ENCODE peak calls at places on chromosomes 13 and 19, in seven cellular contexts. F is heart left ventricle; W is PC-9; R is CD8-positive, alpha-beta memory T cell; T is testis; L is HepG2; Z is astrocyte. H is an unnamed sample. For H3K36me3, the result is how much of the 10 kb centered on the place peaks cover.

GRCh38 chr13:114142640-114143490 is 10.4 kb upstream of the RASA3 start:
- DNase-seq in T (no peak), R (peak), W (no peak), L (no peak), Z (no peak), F (peak), H (no peak)

GRCh38 chr19:55694656-55695491 is 19.8 kb downstream of the EPN1 start:
- DNase-seq in T (no peak), W (no peak), L (no peak), R (no peak), Z (no peak), F (no peak), H (no peak)

GRCh38 chr19:35135389-35135909 is 590 bp upstream of the LGI4 start:
- DNase-seq in R (peak), Z (peak), T (peak), W (peak), F (peak), L (peak), H (peak)

GRCh38 chr13:113812140-113813036 is 51.5 kb downstream of the GAS6 start:
- DNase-seq in W (no peak), R (no peak), T (no peak), Z (no peak), F (no peak), L (no peak), H (no peak)

GRCh38 chr19:47539747-47540311 is 25.0 kb upstream of the NAPA start:
- DNase-seq in T (no peak), Z (no peak), F (no peak), L (no peak), R (peak), W (no peak), H (no peak)

GRCh38 chr13:110463876-110464510 is 97.5 kb downstream of the RAB20 start:
- DNase-seq in L (no peak), R (no peak), T (no peak), W (no peak), F (no peak), Z (peak), H (no peak)

GRCh38 chr19:35995655-35995993 is 636 bp downstream of the SDHAF1 start:
- DNase-seq in R (peak), L (peak), T (peak), W (no peak), F (peak), Z (no peak), H (peak)

GRCh38 chr19:1133471-1133929 is 29.7 kb downstream of the GPX4 start:
- DNase-seq in T (peak), R (peak), W (no peak), Z (no peak), L (no peak), F (no peak), H (peak)

GRCh38 chr19:19552811-19553210 is 14.7 kb downstream of the CILP2 start:
- DNase-seq in T (no peak), R (no peak), W (peak), L (no peak), F (no peak), Z (no peak), H (peak)

GRCh38 chr13:46968450-46968849 is 71.6 kb upstream of the HTR2A start:
- DNase-seq in W (no peak), T (no peak), L (no peak), Z (no peak), F (no peak), R (no peak), H (no peak)

GRCh38 chr19:48867119-48867921 is 1.1 kb downstream of the PLEKHA4 start:
- DNase-seq in L (no peak), R (no peak), T (no peak), Z (no peak), W (no peak), F (no peak), H (peak)

GRCh38 chr19:50030937-50031336 is 5.1 kb downstream of the ZNF473 start:
- DNase-seq in W (no peak), L (no peak), R (no peak), T (no peak), Z (no peak), F (no peak), H (no peak)
- H3K36me3 ChIP-seq in W (under half), L (under half), R (under half), T (under half), Z (under half), F (under half), H (under half)

DNA sequence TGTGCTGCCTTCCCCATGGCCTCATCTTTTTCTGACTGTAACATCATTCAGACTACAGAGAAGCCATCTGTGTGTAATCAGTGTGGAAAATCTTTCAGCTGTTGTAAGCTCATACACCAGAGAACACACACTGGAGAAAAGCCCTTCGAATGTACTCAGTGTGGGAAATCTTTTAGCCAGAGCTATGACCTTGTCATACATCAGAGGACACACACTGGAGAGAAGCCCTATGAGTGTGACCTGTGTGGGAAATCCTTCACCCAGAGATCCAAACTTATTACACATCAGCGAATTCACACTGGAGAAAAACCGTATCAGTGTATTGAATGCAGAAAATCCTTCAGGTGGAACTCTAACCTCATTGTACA is 17.2 kb upstream of the ZNF8 start:
- DNase-seq in T (no peak), L (no peak), W (no peak), R (no peak), F (no peak), Z (no peak), H (no peak)
- H3K36me3 ChIP-seq in T (under half), L (under half), W (under half), R (half or more), F (half or more), Z (under half), H (half or more)

DNA sequence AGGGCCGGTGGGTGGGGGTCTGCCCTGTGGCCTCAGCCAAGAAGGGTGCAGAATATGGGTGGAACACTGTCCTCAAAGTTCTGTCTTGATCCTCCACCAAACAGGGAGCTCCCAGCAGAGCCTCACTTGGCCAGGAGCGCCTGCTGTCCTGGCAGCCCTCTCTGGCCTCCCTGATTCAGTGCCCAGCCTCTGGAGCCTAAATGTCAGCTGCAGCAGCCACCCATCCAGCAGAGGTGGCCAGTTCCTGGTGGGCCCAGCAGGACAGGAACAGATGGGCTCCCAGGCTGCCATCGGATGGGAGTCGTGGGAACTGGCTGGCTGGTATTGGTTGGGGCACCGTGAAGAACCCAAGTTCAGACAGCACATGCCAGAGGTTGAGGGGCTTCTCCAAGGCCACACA is 1.8 kb upstream of the USE1 start:
- DNase-seq in T (no peak), R (no peak), L (no peak), F (no peak), W (no peak), Z (no peak), H (no peak)
- H3K36me3 ChIP-seq in T (under half), R (under half), L (under half), F (under half), W (under half), Z (under half), H (half or more)

DNA sequence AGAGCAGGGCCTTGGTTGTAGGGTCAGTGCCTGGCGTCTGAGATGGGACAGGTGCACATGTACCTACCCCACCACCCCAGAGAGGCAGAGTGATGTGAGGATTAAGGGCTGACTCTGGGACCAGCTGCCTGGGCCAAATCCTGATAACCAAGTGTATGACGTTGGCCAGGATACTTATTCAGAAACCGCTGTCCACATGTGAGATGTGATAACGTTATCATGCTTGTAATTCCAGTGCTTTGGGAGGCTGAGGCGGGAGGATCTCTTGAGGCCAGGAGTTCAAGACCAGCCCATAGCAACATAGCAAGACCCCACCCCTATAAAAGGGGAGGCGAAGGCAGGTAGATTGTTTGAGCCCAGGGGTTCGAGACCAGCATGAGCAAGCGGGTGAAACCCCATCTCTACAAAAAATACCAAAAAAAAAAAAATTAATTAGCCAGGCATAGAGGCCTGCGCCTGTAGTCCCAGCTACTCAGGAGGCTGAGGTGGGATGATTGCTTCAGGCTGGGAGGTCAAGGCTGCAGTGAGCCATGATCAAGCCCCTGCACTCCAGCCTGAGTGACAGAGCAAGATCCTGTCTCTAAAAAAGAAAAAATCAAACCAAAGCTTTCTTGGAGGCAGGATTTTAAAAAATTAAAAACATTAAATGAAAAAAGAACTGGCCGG is 10.0 kb downstream of the ADGRE5 start:
- DNase-seq in T (no peak), W (no peak), Z (no peak), L (no peak), R (no peak), F (no peak), H (no peak)
- H3K36me3 ChIP-seq in T (under half), W (under half), Z (under half), L (under half), R (under half), F (under half), H (under half)

GRCh38 chr19:14450876-14451275 is 17.8 kb downstream of the PKN1 start:
- DNase-seq in F (no peak), W (no peak), R (no peak), L (no peak), T (no peak), Z (no peak), H (no peak)
- H3K36me3 ChIP-seq in F (under half), W (under half), R (half or more), L (under half), T (under half), Z (under half), H (half or more)

H was measured in adipocyte.